ENCODE peak calls at places on chromosomes 16 and 17, in ten cellular contexts. G, D, V, L, Z, U, I, A, N and Q are unnamed samples.

GRCh38 chr16:49473131-49473530 is 99.5 kb downstream of the C16orf78 start:
- DNase-seq in G (no peak), D (no peak), V (no peak), L (no peak), Z (no peak), U (no peak), I (no peak), A (no peak), N (no peak), Q (no peak)

GRCh38 chr16:89602273-89602951 is 11.0 kb upstream of the DPEP1 start:
- DNase-seq in G (peak), D (no peak), V (peak), L (no peak), Z (no peak), U (peak), I (peak), A (peak), N (peak), Q (peak)

GRCh38 chr17:40461036-40461721 is 17.9 kb downstream of the IGFBP4 start:
- DNase-seq in G (no peak), D (no peak), V (no peak), L (no peak), Z (no peak), U (peak), I (no peak), A (no peak), N (no peak), Q (no peak)

GRCh38 chr17:4987767-4988083 is 250 bp upstream of the CAMTA2 start:
- DNase-seq in G (no peak), D (no peak), V (no peak), L (no peak), Z (no peak), U (no peak), I (no peak), A (no peak), N (no peak), Q (no peak)

GRCh38 chr17:7413346-7413985 is 5.8 kb downstream of the NLGN2 start:
- DNase-seq in G (no peak), D (no peak), V (no peak), L (no peak), Z (no peak), U (peak), I (no peak), A (peak), N (no peak), Q (no peak)

GRCh38 chr17:48429156-48429555 is 858 bp downstream of the SKAP1 start:
- DNase-seq in G (no peak), D (peak), V (no peak), L (no peak), Z (no peak), U (no peak), I (no peak), A (no peak), N (peak), Q (no peak)

GRCh38 chr17:42018339-42018738 is 1.1 kb upstream of the DNAJC7 start:
- DNase-seq in G (no peak), D (no peak), V (no peak), L (no peak), Z (no peak), U (no peak), I (peak), A (no peak), N (no peak), Q (no peak)

GRCh38 chr17:29263916-29264315 is 17.3 kb downstream of the CRYBA1 start:
- DNase-seq in G (no peak), D (no peak), V (no peak), L (no peak), Z (no peak), U (no peak), I (no peak), A (no peak), N (no peak), Q (no peak)

GRCh38 chr16:55949518-55949917 is 74.3 kb upstream of the CES5A start:
- DNase-seq in G (no peak), D (no peak), V (no peak), L (no peak), Z (no peak), U (no peak), I (no peak), A (peak), N (no peak), Q (no peak)

GRCh38 chr16:83344014-83344413 is 463.8 kb upstream of the HSBP1 start:
- DNase-seq in G (no peak), D (no peak), V (no peak), L (no peak), Z (no peak), U (peak), I (no peak), A (peak), N (no peak), Q (no peak)

GRCh38 chr16:19846421-19846820 is 38.2 kb downstream of the GPRC5B start:
- DNase-seq in G (no peak), D (no peak), V (no peak), L (no peak), Z (no peak), U (no peak), I (no peak), A (no peak), N (no peak), Q (no peak)

GRCh38 chr17:64216385-64217248 is 46.4 kb downstream of the TEX2 start:
- DNase-seq in G (no peak), D (no peak), V (no peak), L (no peak), Z (peak), U (peak), I (no peak), A (peak), N (no peak), Q (no peak)

GRCh38 chr17:45228121-45228941 is 6.6 kb downstream of the FMNL1 start:
- DNase-seq in G (no peak), D (no peak), V (no peak), L (no peak), Z (no peak), U (no peak), I (no peak), A (no peak), N (peak), Q (no peak)

GRCh38 chr16:57273359-57273758 is 11.1 kb downstream of the PLLP start:
- DNase-seq in G (no peak), D (no peak), V (no peak), L (no peak), Z (no peak), U (no peak), I (no peak), A (no peak), N (no peak), Q (no peak)

GRCh38 chr16:69872888-69873287 is 78.2 kb upstream of the CLEC18A start:
- DNase-seq in G (no peak), D (no peak), V (no peak), L (no peak), Z (no peak), U (no peak), I (no peak), A (no peak), N (no peak), Q (no peak)

GRCh38 chr17:15240617-15241016 is 24.5 kb downstream of the PMP22 start:
- DNase-seq in G (no peak), D (no peak), V (no peak), L (no peak), Z (no peak), U (no peak), I (no peak), A (no peak), N (no peak), Q (no peak)

GRCh38 chr16:359871-360697 is 7.6 kb upstream of the AXIN1 start:
- DNase-seq in G (no peak), D (no peak), V (no peak), L (no peak), Z (no peak), U (no peak), I (no peak), A (no peak), N (no peak), Q (no peak)

GRCh38 chr16:67043420-67043819 is 14.5 kb downstream of the CBFB start:
- DNase-seq in G (no peak), D (no peak), V (no peak), L (no peak), Z (no peak), U (no peak), I (no peak), A (no peak), N (no peak), Q (no peak)

GRCh38 chr16:23353440-23353839 is 51.3 kb downstream of the SCNN1B start:
- DNase-seq in G (no peak), D (no peak), V (no peak), L (no peak), Z (no peak), U (no peak), I (no peak), A (no peak), N (no peak), Q (no peak)

GRCh38 chr17:40810505-40810904 is 10.7 kb upstream of the KRT28 start:
- DNase-seq in G (no peak), D (no peak), V (no peak), L (no peak), Z (no peak), U (no peak), I (no peak), A (peak), N (no peak), Q (no peak)